ENCODE peak calls at places on chromosomes 16 and 17, in five cellular contexts. One of them, this sample, is unnamed.
A peak's percentile ranks its signal among the peaks of the same experiment; 100 is the strongest.

GRCh38 chr17:68706351-68706750 is 105.2 kb upstream of the FAM20A start:
- DNase-seq in effector memory CD4-positive, alpha-beta T cell: no peak
- DNase-seq in gastrocnemius medialis: no peak
- DNase-seq in upper lobe of right lung: no peak
- DNase-seq in uterus: no peak
- DNase-seq in this sample: no peak

GRCh38 chr17:40561294-40561870 is 3.9 kb downstream of the CCR7 start:
- DNase-seq in uterus: no peak
- DNase-seq in effector memory CD4-positive, alpha-beta T cell: no peak
- DNase-seq in gastrocnemius medialis: no peak
- DNase-seq in upper lobe of right lung: no peak
- DNase-seq in this sample: no peak

GRCh38 chr16:640614-641013 is 1.0 kb upstream of the MCRIP2 start:
- DNase-seq in upper lobe of right lung: no peak
- DNase-seq in uterus: no peak
- DNase-seq in gastrocnemius medialis: no peak
- DNase-seq in effector memory CD4-positive, alpha-beta T cell: no peak
- DNase-seq in this sample: no peak

GRCh38 chr16:57564571-57565270 is 22.3 kb downstream of the ADGRG5 start:
- DNase-seq in upper lobe of right lung: no peak
- DNase-seq in gastrocnemius medialis: no peak
- DNase-seq in uterus: no peak
- DNase-seq in effector memory CD4-positive, alpha-beta T cell: no peak
- DNase-seq in this sample: no peak

GRCh38 chr17:63042443-63042842 is 76.4 kb downstream of the TANC2 start:
- DNase-seq in uterus: no peak
- DNase-seq in effector memory CD4-positive, alpha-beta T cell: no peak
- DNase-seq in gastrocnemius medialis: no peak
- DNase-seq in upper lobe of right lung: no peak
- DNase-seq in this sample: no peak

GRCh38 chr17:35082073-35082657 is 18.7 kb upstream of the RFFL start:
- DNase-seq in effector memory CD4-positive, alpha-beta T cell: no peak
- DNase-seq in gastrocnemius medialis: no peak
- DNase-seq in uterus: no peak
- DNase-seq in upper lobe of right lung: no peak
- DNase-seq in this sample: no peak

GRCh38 chr16:15949210-15950166 is at the start of gene ABCC1:
- DNase-seq in effector memory CD4-positive, alpha-beta T cell: peak; percentile 43
- DNase-seq in gastrocnemius medialis: peak; percentile 40
- DNase-seq in uterus: peak; percentile 39
- DNase-seq in upper lobe of right lung: peak; percentile 78
- DNase-seq in this sample: no peak

GRCh38 chr16:79278506-79278905 is 322.0 kb downstream of the MAF start:
- DNase-seq in uterus: no peak
- DNase-seq in gastrocnemius medialis: no peak
- DNase-seq in upper lobe of right lung: no peak
- DNase-seq in effector memory CD4-positive, alpha-beta T cell: no peak
- DNase-seq in this sample: no peak

GRCh38 chr17:82366749-82367148 is 4.8 kb upstream of the UTS2R start:
- DNase-seq in upper lobe of right lung: no peak
- DNase-seq in effector memory CD4-positive, alpha-beta T cell: no peak
- DNase-seq in uterus: no peak
- DNase-seq in gastrocnemius medialis: no peak
- DNase-seq in this sample: no peak

GRCh38 chr17:36195474-36196098 is 972 bp downstream of the CCL3L1 start:
- DNase-seq in effector memory CD4-positive, alpha-beta T cell: no peak
- DNase-seq in gastrocnemius medialis: no peak
- DNase-seq in upper lobe of right lung: no peak
- DNase-seq in uterus: no peak
- DNase-seq in this sample: no peak

GRCh38 chr17:59488805-59489204 is 76.6 kb upstream of the DHX40 start:
- DNase-seq in effector memory CD4-positive, alpha-beta T cell: no peak
- DNase-seq in gastrocnemius medialis: no peak
- DNase-seq in uterus: no peak
- DNase-seq in upper lobe of right lung: no peak
- DNase-seq in this sample: no peak

GRCh38 chr17:1072551-1072961 is 75.6 kb downstream of the TIMM22 start:
- DNase-seq in upper lobe of right lung: no peak
- DNase-seq in effector memory CD4-positive, alpha-beta T cell: no peak
- DNase-seq in gastrocnemius medialis: no peak
- DNase-seq in uterus: no peak
- DNase-seq in this sample: no peak

GRCh38 chr16:76118344-76118743 is 158.9 kb upstream of the CNTNAP4 start:
- DNase-seq in effector memory CD4-positive, alpha-beta T cell: no peak
- DNase-seq in upper lobe of right lung: no peak
- DNase-seq in gastrocnemius medialis: no peak
- DNase-seq in uterus: no peak
- DNase-seq in this sample: no peak

GRCh38 chr16:79612207-79612606 is 11.7 kb upstream of the MAF start:
- DNase-seq in upper lobe of right lung: no peak
- DNase-seq in gastrocnemius medialis: no peak
- DNase-seq in uterus: no peak
- DNase-seq in effector memory CD4-positive, alpha-beta T cell: no peak
- DNase-seq in this sample: no peak

GRCh38 chr16:84013787-84014569 is 28.6 kb downstream of the SLC38A8 start:
- DNase-seq in uterus: no peak
- DNase-seq in gastrocnemius medialis: peak; percentile 36
- DNase-seq in effector memory CD4-positive, alpha-beta T cell: peak; percentile 13
- DNase-seq in upper lobe of right lung: peak; percentile 89
- DNase-seq in this sample: no peak

GRCh38 chr17:64171041-64171440 is 41.1 kb upstream of the ERN1 start:
- DNase-seq in effector memory CD4-positive, alpha-beta T cell: no peak
- DNase-seq in uterus: no peak
- DNase-seq in upper lobe of right lung: no peak
- DNase-seq in gastrocnemius medialis: no peak
- DNase-seq in this sample: no peak

GRCh38 chr17:9987779-9988585 is 82.9 kb upstream of the RCVRN start:
- DNase-seq in uterus: no peak
- DNase-seq in upper lobe of right lung: no peak
- DNase-seq in effector memory CD4-positive, alpha-beta T cell: no peak
- DNase-seq in gastrocnemius medialis: no peak
- DNase-seq in this sample: no peak

GRCh38 chr16:4060823-4061222 is 55.4 kb downstream of the ADCY9 start:
- DNase-seq in effector memory CD4-positive, alpha-beta T cell: no peak
- DNase-seq in upper lobe of right lung: no peak
- DNase-seq in gastrocnemius medialis: no peak
- DNase-seq in uterus: no peak
- DNase-seq in this sample: no peak

GRCh38 chr16:31471241-31471874 is 594 bp upstream of the TGFB1I1 start:
- DNase-seq in effector memory CD4-positive, alpha-beta T cell: no peak
- DNase-seq in upper lobe of right lung: no peak
- DNase-seq in uterus: no peak
- DNase-seq in gastrocnemius medialis: no peak
- DNase-seq in this sample: no peak

GRCh38 chr17:14580494-14580893 is 279.6 kb downstream of the HS3ST3B1 start:
- DNase-seq in upper lobe of right lung: no peak
- DNase-seq in effector memory CD4-positive, alpha-beta T cell: no peak
- DNase-seq in gastrocnemius medialis: no peak
- DNase-seq in uterus: no peak
- DNase-seq in this sample: no peak

GRCh38 chr16:51763072-51763658 is 612.1 kb upstream of the SALL1 start:
- DNase-seq in gastrocnemius medialis: no peak
- DNase-seq in uterus: no peak
- DNase-seq in upper lobe of right lung: no peak
- DNase-seq in effector memory CD4-positive, alpha-beta T cell: no peak
- DNase-seq in this sample: no peak

GRCh38 chr16:85888405-85889331 is 10.3 kb upstream of the IRF8 start:
- DNase-seq in upper lobe of right lung: no peak
- DNase-seq in effector memory CD4-positive, alpha-beta T cell: no peak
- DNase-seq in gastrocnemius medialis: no peak
- DNase-seq in uterus: no peak
- DNase-seq in this sample: no peak

DNA sequence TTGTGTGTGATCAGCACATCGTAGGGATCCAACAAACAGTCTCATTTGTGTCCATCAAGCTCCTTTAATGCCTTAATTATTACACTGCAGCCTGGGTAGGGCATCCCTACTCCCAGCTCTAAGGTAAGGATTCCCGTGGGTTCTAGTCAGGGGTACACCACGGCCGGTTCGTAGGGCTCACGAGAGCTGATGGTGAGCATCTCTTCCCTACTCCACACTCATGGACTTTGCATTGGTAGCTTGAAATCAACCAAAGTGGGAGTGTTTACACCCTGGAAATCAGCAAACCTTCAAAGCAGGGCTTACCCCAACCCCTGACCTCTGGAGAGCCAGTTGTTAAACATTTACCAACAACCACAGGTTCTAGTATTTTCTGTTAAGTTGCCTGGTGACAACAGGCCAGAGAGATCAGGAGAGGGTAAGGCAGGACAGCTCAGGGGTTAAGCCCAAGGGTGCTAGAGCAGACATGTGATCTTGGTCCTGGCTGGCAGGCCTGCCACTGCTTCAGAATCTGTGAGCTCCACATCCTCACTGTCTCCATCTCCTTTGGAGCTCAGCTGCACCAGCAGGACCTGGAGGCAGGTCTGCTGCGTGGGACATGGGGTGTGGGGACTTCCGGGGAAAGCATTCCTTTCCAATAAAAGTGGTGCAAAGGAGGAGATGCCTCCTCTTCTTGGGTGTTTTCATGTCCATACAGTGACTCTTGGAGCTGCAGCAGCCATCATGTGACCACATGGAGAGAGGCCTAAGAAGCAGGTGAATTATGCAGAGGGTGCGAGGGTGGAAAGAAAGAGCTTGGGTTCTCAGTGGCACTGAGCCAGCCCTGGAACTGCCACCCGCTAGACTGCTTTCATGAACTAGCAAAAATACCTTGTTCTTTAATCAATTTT is 36.1 kb upstream of the ZCCHC14 start:
- DNase-seq in uterus: no peak
- DNase-seq in upper lobe of right lung: no peak
- DNase-seq in effector memory CD4-positive, alpha-beta T cell: no peak
- DNase-seq in gastrocnemius medialis: no peak
- DNase-seq in this sample: no peak
- H3K9me3 ChIP-seq in uterus: peaks cover 17% of the 10 kb centered on the region
- H3K9me3 ChIP-seq in upper lobe of right lung: peaks cover 5% of the 10 kb centered on the region
- H3K9me3 ChIP-seq in effector memory CD4-positive, alpha-beta T cell: no peaks in the 10 kb centered on the region
- H3K9me3 ChIP-seq in gastrocnemius medialis: peaks cover 7% of the 10 kb centered on the region
- H3K9me3 ChIP-seq in this sample: peaks cover 14% of the 10 kb centered on the region

GRCh38 chr16:35573407-35573806 is 2114.0 kb downstream of the TP53TG3F start:
- DNase-seq in uterus: no peak
- DNase-seq in upper lobe of right lung: no peak
- DNase-seq in gastrocnemius medialis: no peak
- DNase-seq in effector memory CD4-positive, alpha-beta T cell: no peak
- DNase-seq in this sample: no peak
- H3K9me3 ChIP-seq in uterus: no peaks in the 10 kb centered on the region
- H3K9me3 ChIP-seq in upper lobe of right lung: no peaks in the 10 kb centered on the region
- H3K9me3 ChIP-seq in gastrocnemius medialis: no peaks in the 10 kb centered on the region
- H3K9me3 ChIP-seq in effector memory CD4-positive, alpha-beta T cell: no peaks in the 10 kb centered on the region
- H3K9me3 ChIP-seq in this sample: no peaks in the 10 kb centered on the region

DNA sequence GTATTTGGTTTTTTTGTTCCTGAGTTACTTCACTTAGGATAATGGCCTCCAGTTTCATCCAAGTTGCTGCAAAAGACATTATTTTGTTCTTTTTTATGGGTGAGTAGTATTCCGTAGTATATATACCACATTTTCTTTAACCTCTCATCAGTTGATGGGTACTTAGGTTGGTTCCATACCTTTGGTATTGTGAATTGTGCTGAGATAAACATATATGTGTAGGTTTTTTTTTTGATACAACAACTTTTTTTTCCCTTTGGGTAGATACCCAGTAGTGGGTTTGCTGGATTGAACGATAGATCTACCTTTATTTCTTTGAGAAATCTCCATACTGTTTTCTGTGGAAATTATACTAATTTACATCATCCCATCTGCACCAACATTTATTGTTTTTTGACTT is 6.8 kb downstream of the EFCAB13 start:
- DNase-seq in uterus: no peak
- DNase-seq in upper lobe of right lung: no peak
- DNase-seq in effector memory CD4-positive, alpha-beta T cell: no peak
- DNase-seq in gastrocnemius medialis: no peak
- DNase-seq in this sample: no peak
- H3K9me3 ChIP-seq in uterus: no peaks in the 10 kb centered on the region
- H3K9me3 ChIP-seq in upper lobe of right lung: no peaks in the 10 kb centered on the region
- H3K9me3 ChIP-seq in effector memory CD4-positive, alpha-beta T cell: no peaks in the 10 kb centered on the region
- H3K9me3 ChIP-seq in gastrocnemius medialis: no peaks in the 10 kb centered on the region
- H3K9me3 ChIP-seq in this sample: no peaks in the 10 kb centered on the region

GRCh38 chr16:53285236-53285635 is 149.0 kb upstream of the RBL2 start:
- DNase-seq in uterus: no peak
- DNase-seq in effector memory CD4-positive, alpha-beta T cell: no peak
- DNase-seq in gastrocnemius medialis: no peak
- DNase-seq in upper lobe of right lung: no peak
- DNase-seq in this sample: no peak

GRCh38 chr16:53282328-53282727 is 151.9 kb upstream of the RBL2 start:
- DNase-seq in upper lobe of right lung: no peak
- DNase-seq in uterus: no peak
- DNase-seq in effector memory CD4-positive, alpha-beta T cell: no peak
- DNase-seq in gastrocnemius medialis: no peak
- DNase-seq in this sample: no peak

GRCh38 chr16:53281859-53282258 is 152.4 kb upstream of the RBL2 start:
- DNase-seq in upper lobe of right lung: no peak
- DNase-seq in effector memory CD4-positive, alpha-beta T cell: no peak
- DNase-seq in uterus: no peak
- DNase-seq in gastrocnemius medialis: no peak
- DNase-seq in this sample: no peak

GRCh38 chr16:53282975-53283946 is 151.0 kb upstream of the RBL2 start:
- DNase-seq in effector memory CD4-positive, alpha-beta T cell: no peak
- DNase-seq in gastrocnemius medialis: no peak
- DNase-seq in uterus: no peak
- DNase-seq in upper lobe of right lung: no peak
- DNase-seq in this sample: no peak

DNA sequence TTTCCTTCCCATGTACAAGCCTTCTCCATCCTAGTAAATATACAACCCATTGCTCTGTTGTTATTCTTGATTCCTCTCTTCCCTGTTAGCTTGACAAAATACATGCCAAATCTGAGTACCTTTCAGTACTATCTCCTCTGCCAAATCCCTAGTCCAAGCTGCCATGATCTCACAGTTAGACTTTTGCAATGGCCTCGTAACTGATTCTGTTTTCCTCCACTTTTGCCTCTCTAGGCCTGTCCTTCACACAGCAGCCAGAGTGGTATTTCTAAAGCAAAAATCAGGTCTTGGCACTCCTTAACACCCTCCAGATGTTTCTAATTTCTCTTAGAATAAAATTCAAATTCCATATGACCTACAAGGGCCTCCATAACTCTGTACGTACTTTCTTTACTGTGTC is 153.0 kb upstream of the RBL2 start:
- DNase-seq in gastrocnemius medialis: no peak
- DNase-seq in effector memory CD4-positive, alpha-beta T cell: no peak
- DNase-seq in upper lobe of right lung: no peak
- DNase-seq in uterus: no peak
- DNase-seq in this sample: no peak
- H3K9me3 ChIP-seq in gastrocnemius medialis: no peaks in the 10 kb centered on the region
- H3K9me3 ChIP-seq in effector memory CD4-positive, alpha-beta T cell: no peaks in the 10 kb centered on the region
- H3K9me3 ChIP-seq in upper lobe of right lung: no peaks in the 10 kb centered on the region
- H3K9me3 ChIP-seq in uterus: no peaks in the 10 kb centered on the region
- H3K9me3 ChIP-seq in this sample: no peaks in the 10 kb centered on the region